ENCODE peak calls at places on chromosomes 7 and 10, in ten cellular contexts. F, B, W, L, X, N, Q, C, G and K are unnamed samples.

GRCh38 chr7:2045559-2046405 is 187.0 kb downstream of the MAD1L1 start:
- DNase-seq in N (no peak), X (no peak), Q (no peak), L (no peak), W (no peak), G (no peak), B (no peak), C (no peak), F (no peak), K (no peak)

GRCh38 chr10:62244088-62244487 is 24.6 kb downstream of the RTKN2 start:
- DNase-seq in F (no peak), B (no peak), W (no peak), L (no peak), X (no peak), Q (no peak), G (no peak), C (no peak), N (no peak), K (no peak)

GRCh38 chr7:2980406-2981102 is 63.1 kb downstream of the CARD11 start:
- DNase-seq in G (no peak), C (no peak), N (no peak), W (no peak), B (no peak), X (no peak), L (no peak), F (no peak), Q (no peak), K (no peak)

GRCh38 chr10:26423722-26424121 is 14.4 kb upstream of the APBB1IP start:
- DNase-seq in B (no peak), W (no peak), L (no peak), G (no peak), C (no peak), N (no peak), Q (no peak), X (no peak), F (no peak), K (no peak)

GRCh38 chr10:23106508-23106907 is 11.1 kb downstream of the MSRB2 start:
- DNase-seq in G (no peak), F (no peak), L (no peak), W (no peak), N (no peak), Q (peak; percentile 18), C (no peak), B (no peak), X (no peak), K (no peak)

GRCh38 chr10:80599424-80599847 is 61.7 kb downstream of the SH2D4B start:
- DNase-seq in G (peak; percentile 42), N (no peak), C (peak; percentile 10), Q (no peak), L (peak; percentile 65), F (no peak), B (no peak), W (no peak), X (peak; percentile 69), K (peak; percentile 22)

GRCh38 chr10:112775347-112775746 is 174.7 kb upstream of the TCF7L2 start:
- DNase-seq in W (no peak), Q (no peak), B (no peak), F (no peak), C (no peak), L (no peak), G (no peak), X (no peak), N (no peak), K (peak; percentile 90)

GRCh38 chr7:22597845-22598244 is 97.9 kb upstream of the STEAP1B start:
- DNase-seq in X (no peak), N (no peak), Q (no peak), L (no peak), F (no peak), W (no peak), G (no peak), C (no peak), B (no peak), K (no peak)

GRCh38 chr10:89235073-89235798 is 16.3 kb downstream of the LIPA start:
- DNase-seq in B (no peak), L (no peak), X (no peak), N (no peak), W (no peak), G (no peak), C (no peak), Q (no peak), F (peak; percentile 28), K (no peak)

GRCh38 chr10:26474062-26474461 is 35.9 kb downstream of the APBB1IP start:
- DNase-seq in Q (no peak), N (no peak), B (no peak), F (no peak), L (no peak), C (no peak), X (no peak), W (no peak), G (no peak), K (no peak)

GRCh38 chr10:63563623-63564022 is 42.4 kb downstream of the REEP3 start:
- DNase-seq in F (no peak), C (no peak), B (no peak), W (no peak), N (no peak), G (no peak), Q (no peak), L (no peak), X (no peak), K (no peak)

GRCh38 chr7:92621641-92622429 is 31.6 kb upstream of the FAM133B start:
- DNase-seq in F (no peak), W (no peak), Q (no peak), C (no peak), B (no peak), G (no peak), N (no peak), X (no peak), L (no peak), K (peak; percentile 73)

GRCh38 chr7:30992414-30992813 is 28.7 kb downstream of the GHRHR start:
- DNase-seq in L (no peak), N (no peak), B (no peak), W (no peak), X (no peak), C (no peak), Q (no peak), G (no peak), F (no peak), K (no peak)

GRCh38 chr7:24378871-24379608 is 95.0 kb downstream of the NPY start:
- DNase-seq in W (no peak), N (peak; percentile 71), Q (no peak), C (no peak), F (no peak), B (no peak), L (no peak), X (no peak), G (no peak), K (peak; percentile 77)

GRCh38 chr7:44378744-44379143 is 53.4 kb upstream of the CAMK2B start:
- DNase-seq in C (no peak), L (no peak), G (no peak), Q (no peak), N (peak; percentile 43), X (no peak), B (no peak), F (no peak), W (no peak), K (peak; percentile 86)

GRCh38 chr7:158767707-158768106 is 61.6 kb downstream of the ESYT2 start:
- DNase-seq in B (no peak), Q (no peak), F (no peak), G (no peak), C (no peak), N (no peak), X (no peak), W (no peak), L (no peak), K (no peak)

GRCh38 chr7:114574384-114574783 is 159.8 kb downstream of the FOXP2 start:
- DNase-seq in B (no peak), Q (no peak), X (no peak), G (no peak), N (no peak), L (no peak), C (no peak), W (no peak), F (no peak), K (peak; percentile 77)

GRCh38 chr10:48246501-48246900 is 28.0 kb downstream of the FRMPD2 start:
- DNase-seq in Q (no peak), G (no peak), N (no peak), F (no peak), X (no peak), B (no peak), C (no peak), W (no peak), L (no peak), K (no peak)

GRCh38 chr7:113283861-113284260 is 165.5 kb upstream of the SMIM30 start:
- DNase-seq in Q (no peak), X (no peak), L (no peak), C (no peak), F (no peak), B (no peak), G (no peak), N (no peak), W (no peak), K (no peak)

GRCh38 chr10:131207584-131208532 is 103.7 kb downstream of the TCERG1L start:
- DNase-seq in F (no peak), Q (no peak), B (no peak), W (no peak), N (no peak), G (no peak), C (no peak), X (no peak), L (no peak), K (no peak)

GRCh38 chr10:33643042-33643441 is 308.6 kb upstream of the NRP1 start:
- DNase-seq in G (no peak), F (no peak), C (no peak), B (no peak), X (no peak), N (peak; percentile 29), W (no peak), Q (no peak), L (no peak), K (peak; percentile 81)

GRCh38 chr7:159147246-159147645 is 2.6 kb upstream of the VIPR2 start:
- DNase-seq in X (no peak), L (no peak), N (no peak), W (no peak), B (no peak), F (no peak), C (no peak), Q (no peak), G (no peak), K (no peak)

GRCh38 chr10:4947039-4947634 is 16.1 kb upstream of the AKR1C1 start:
- DNase-seq in L (no peak), C (no peak), G (no peak), W (no peak), F (no peak), X (no peak), Q (no peak), B (no peak), N (no peak), K (peak; percentile 79)

GRCh38 chr7:132102942-132103341 is 473.3 kb downstream of the PLXNA4 start:
- DNase-seq in L (no peak), Q (no peak), N (no peak), C (no peak), X (no peak), G (no peak), B (no peak), F (no peak), W (no peak), K (no peak)

GRCh38 chr7:27179030-27179429 is 4.9 kb upstream of the HOXA10 start:
- DNase-seq in L (no peak), B (no peak), W (no peak), C (no peak), Q (no peak), N (no peak), F (peak; percentile 16), X (no peak), G (no peak), K (no peak)

GRCh38 chr10:46547881-46548780 is 8.3 kb downstream of the GPRIN2 start:
- DNase-seq in Q (no peak), W (no peak), C (no peak), X (no peak), G (no peak), N (no peak), F (no peak), B (no peak), L (no peak), K (no peak)

GRCh38 chr7:70723339-70723738 is 408.6 kb upstream of the GALNT17 start:
- DNase-seq in W (no peak), C (no peak), N (no peak), L (no peak), Q (no peak), X (no peak), F (no peak), B (no peak), G (no peak), K (no peak)

GRCh38 chr10:60726253-60726652 is 52.0 kb upstream of the CDK1 start:
- DNase-seq in B (no peak), G (no peak), X (no peak), N (no peak), F (no peak), L (no peak), Q (no peak), C (no peak), W (no peak), K (no peak)